ENCODE peak calls at places on chromosomes 2 and 18, in eight cellular contexts. G is right cardiac atrium; O is SW480; Q is substantia nigra; J is RPMI7951; R is fibroblast of mammary gland; M is stimulated activated CD8-positive, alpha-beta memory T cell treated with anti-CD3 and anti-CD28 coated beads, Interleukin-2, amount 100 ng/mL, for 1 hour; F is stimulated activated CD4-positive, alpha-beta T cell treated with anti-CD3 and anti-CD28 coated beads, Interleukin-2, amount 100 ng/mL, for 48 hours. L is an unnamed sample.

GRCh38 chr2:58620127-58620526 is 379.0 kb upstream of the FANCL start:
- DNase-seq in R (peak), M (no peak), F (no peak), O (peak), G (no peak), J (no peak), Q (no peak), L (no peak)

GRCh38 chr18:12608292-12608691 is 49.6 kb downstream of the SPIRE1 start:
- DNase-seq in O (no peak), R (peak), Q (no peak), M (no peak), G (no peak), J (peak), F (no peak), L (no peak)

GRCh38 chr2:26840937-26841610 is 6.9 kb upstream of the DPYSL5 start:
- DNase-seq in G (no peak), M (no peak), F (no peak), J (no peak), R (no peak), Q (no peak), O (peak), L (peak)

GRCh38 chr2:31054817-31055216 is 83.4 kb downstream of the GALNT14 start:
- DNase-seq in M (no peak), J (no peak), F (no peak), Q (no peak), R (no peak), G (no peak), O (no peak), L (no peak)

GRCh38 chr2:4973973-4974372 is 718.2 kb upstream of the SOX11 start:
- DNase-seq in R (no peak), O (no peak), F (no peak), G (no peak), Q (no peak), M (no peak), J (peak), L (no peak)

GRCh38 chr2:152050345-152050744 is 48.5 kb downstream of the CACNB4 start:
- DNase-seq in G (no peak), F (no peak), J (no peak), Q (no peak), O (no peak), M (no peak), R (no peak), L (no peak)

GRCh38 chr2:108593547-108594098 is 59.4 kb downstream of the LIMS1 start:
- DNase-seq in R (peak), F (no peak), G (no peak), O (peak), J (peak), M (no peak), Q (no peak), L (no peak)

GRCh38 chr2:48719480-48720177 is 35.9 kb downstream of the LHCGR start:
- DNase-seq in G (no peak), J (no peak), O (no peak), M (no peak), Q (no peak), F (no peak), R (no peak), L (peak)

GRCh38 chr2:40955635-40956034 is 503.7 kb upstream of the SLC8A1 start:
- DNase-seq in R (no peak), J (no peak), Q (no peak), F (no peak), G (no peak), O (no peak), M (no peak), L (peak)